ENCODE peak calls at places on chromosome 2, in five cellular contexts. C, N, A, O and R are unnamed samples.

GRCh38 chr2:31729442-31730092 is 148.8 kb upstream of the SRD5A2 start:
- DNase-seq in C (peak), N (no peak), A (peak), O (peak), R (no peak)

GRCh38 chr2:237074211-237074993 is 11.3 kb upstream of the COPS8 start:
- DNase-seq in C (no peak), N (no peak), A (no peak), O (peak), R (no peak)

GRCh38 chr2:158006961-158007664 is 94.6 kb upstream of the UPP2 start:
- DNase-seq in C (no peak), N (no peak), A (no peak), O (no peak), R (peak)

GRCh38 chr2:235170536-235171510 is 219.0 kb downstream of the SH3BP4 start:
- DNase-seq in C (peak), N (no peak), A (peak), O (peak), R (no peak)

GRCh38 chr2:173231042-173231441 is 123.6 kb upstream of the CDCA7 start:
- DNase-seq in C (no peak), N (no peak), A (no peak), O (no peak), R (no peak)

GRCh38 chr2:43228341-43228751 is 1.9 kb upstream of the ZFP36L2 start:
- DNase-seq in C (no peak), N (peak), A (no peak), O (no peak), R (no peak)

GRCh38 chr2:134663451-134663850 is 55.3 kb downstream of the TMEM163 start:
- DNase-seq in C (no peak), N (no peak), A (no peak), O (no peak), R (no peak)

GRCh38 chr2:121334581-121335293 is 49.7 kb upstream of the TFCP2L1 start:
- DNase-seq in C (no peak), N (no peak), A (no peak), O (no peak), R (no peak)

GRCh38 chr2:110993557-110994231 is 127.0 kb upstream of the BCL2L11 start:
- DNase-seq in C (peak), N (no peak), A (peak), O (no peak), R (no peak)

GRCh38 chr2:26581991-26582842 is 58.9 kb downstream of the CIB4 start:
- DNase-seq in C (no peak), N (no peak), A (no peak), O (no peak), R (no peak)

GRCh38 chr2:133571249-133571648 is 3.0 kb upstream of the NCKAP5 start:
- DNase-seq in C (no peak), N (no peak), A (no peak), O (no peak), R (no peak)

GRCh38 chr2:83365476-83365875 is 1093.6 kb downstream of the SUCLG1 start:
- DNase-seq in C (no peak), N (no peak), A (no peak), O (no peak), R (no peak)

GRCh38 chr2:117917223-117917917 is 96.5 kb downstream of the CCDC93 start:
- DNase-seq in C (no peak), N (no peak), A (peak), O (peak), R (no peak)

GRCh38 chr2:238063414-238064189 is 2.8 kb downstream of the SCLY start:
- DNase-seq in C (no peak), N (no peak), A (no peak), O (no peak), R (no peak)

GRCh38 chr2:216855079-216855478 is 4.8 kb downstream of the TNP1 start:
- DNase-seq in C (no peak), N (no peak), A (no peak), O (no peak), R (no peak)

GRCh38 chr2:218059289-218059688 is 9.8 kb upstream of the RUFY4 start:
- DNase-seq in C (no peak), N (no peak), A (no peak), O (no peak), R (no peak)

GRCh38 chr2:151771599-151772358 is 37.5 kb upstream of the NEB start:
- DNase-seq in C (no peak), N (no peak), A (no peak), O (peak), R (no peak)

GRCh38 chr2:226115102-226115831 is 684.4 kb downstream of the IRS1 start:
- DNase-seq in C (peak), N (no peak), A (peak), O (peak), R (no peak)

GRCh38 chr2:238382381-238382781 is 44.3 kb upstream of the ASB1 start:
- DNase-seq in C (no peak), N (no peak), A (no peak), O (peak), R (no peak)

GRCh38 chr2:195364015-195364965 is 292.7 kb upstream of the SLC39A10 start:
- DNase-seq in C (peak), N (no peak), A (peak), O (peak), R (no peak)

GRCh38 chr2:240532032-240532775 is 25.6 kb downstream of the ANKMY1 start:
- DNase-seq in C (no peak), N (no peak), A (no peak), O (no peak), R (no peak)

GRCh38 chr2:9336209-9336533 is 87.2 kb downstream of the ITGB1BP1 start:
- DNase-seq in C (no peak), N (no peak), A (no peak), O (peak), R (no peak)

GRCh38 chr2:85611217-85611704 is 605 bp downstream of the C2orf68 start:
- DNase-seq in C (no peak), N (no peak), A (no peak), O (no peak), R (no peak)

GRCh38 chr2:54099834-54100595 is 15.4 kb upstream of the ACYP2 start:
- DNase-seq in C (no peak), N (no peak), A (no peak), O (no peak), R (no peak)

GRCh38 chr2:147989809-147990403 is 30.6 kb downstream of the ORC4 start:
- DNase-seq in C (peak), N (no peak), A (peak), O (peak), R (peak)

GRCh38 chr2:60948926-60949579 is 67.7 kb downstream of the REL start:
- DNase-seq in C (peak), N (no peak), A (peak), O (peak), R (no peak)

GRCh38 chr2:104857262-104858221 is 3.6 kb downstream of the POU3F3 start:
- DNase-seq in C (no peak), N (no peak), A (no peak), O (no peak), R (no peak)

GRCh38 chr2:127811397-127811860 is 458 bp upstream of the WDR33 start:
- DNase-seq in C (no peak), N (peak), A (no peak), O (peak), R (no peak)

GRCh38 chr2:160411167-160411566 is 82.4 kb downstream of the RBMS1 start:
- DNase-seq in C (peak), N (no peak), A (peak), O (peak), R (no peak)

GRCh38 chr2:215772634-215773563 is 240.5 kb downstream of the MREG start:
- DNase-seq in C (no peak), N (no peak), A (no peak), O (peak), R (no peak)

GRCh38 chr2:2121887-2122286 is 209.2 kb downstream of the MYT1L start:
- DNase-seq in C (no peak), N (no peak), A (no peak), O (no peak), R (no peak)

GRCh38 chr2:46471-47345 is at the start of gene FAM110C:
- DNase-seq in C (peak), N (peak), A (peak), O (peak), R (peak)

GRCh38 chr2:42788-43187 is 3.5 kb downstream of the FAM110C start:
- DNase-seq in C (no peak), N (no peak), A (no peak), O (no peak), R (no peak)

GRCh38 chr2:46131-46470 is 204 bp downstream of the FAM110C start:
- DNase-seq in C (no peak), N (no peak), A (no peak), O (no peak), R (no peak)

GRCh38 chr2:45342-46130 is 769 bp downstream of the FAM110C start:
- DNase-seq in C (peak), N (no peak), A (no peak), O (no peak), R (no peak)

GRCh38 chr2:44748-45341 is 1.5 kb downstream of the FAM110C start:
- DNase-seq in C (peak), N (no peak), A (peak), O (no peak), R (no peak)
- H3K4me3 ChIP-seq in C (peak), N (peak), A (peak), O (no peak), R (peak)

DNA sequence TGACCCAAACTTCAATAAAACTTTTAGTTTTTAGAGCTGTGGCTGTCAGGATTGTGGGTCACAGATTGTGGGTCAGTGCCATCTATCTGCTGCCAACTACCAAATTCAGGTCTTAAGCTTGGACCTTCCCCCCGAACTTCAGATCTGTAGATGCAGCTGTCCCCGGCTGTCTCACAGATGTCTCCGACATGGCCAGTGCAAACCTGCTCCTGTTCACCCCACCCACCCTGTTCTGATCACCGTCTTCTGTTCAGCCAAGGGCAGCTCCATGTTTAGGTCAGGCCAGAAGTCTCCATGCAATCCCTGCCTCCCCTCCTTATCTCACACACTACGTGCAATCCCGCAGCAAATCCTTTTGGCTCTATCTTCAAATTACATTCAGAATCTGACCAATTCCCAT is 175.0 kb downstream of the PRKCE start:
- DNase-seq in C (no peak), N (no peak), A (no peak), O (no peak), R (no peak)
- H3K4me3 ChIP-seq in C (no peak), N (no peak), A (no peak), O (no peak), R (no peak)

GRCh38 chr2:98732430-98733051 is 1.6 kb upstream of the MGAT4A start:
- DNase-seq in C (no peak), N (no peak), A (no peak), O (no peak), R (no peak)
- H3K4me3 ChIP-seq in C (no peak), N (no peak), A (no peak), O (no peak), R (peak)

GRCh38 chr2:228771306-228771705 is 499.8 kb downstream of the PID1 start:
- DNase-seq in C (no peak), N (no peak), A (no peak), O (no peak), R (no peak)
- H3K4me3 ChIP-seq in C (no peak), N (no peak), A (no peak), O (no peak), R (no peak)